ENCODE peak calls at places on chromosomes 16 and 17, in six cellular contexts. F is tibial nerve, M is heart left ventricle, Z is tibial artery, T is IMR-90, V is neural progenitor cell. O is an unnamed sample.

GRCh38 chr16:87062569-87063442 is 254.4 kb downstream of the C16orf95 start:
- DNase-seq in F (peak; percentile 87), M (peak; percentile 82), Z (peak; percentile 89), T (peak; percentile 67), V (peak; percentile 94), O (no peak)

GRCh38 chr17:17669081-17669850 is 12.0 kb upstream of the RAI1 start:
- DNase-seq in F (no peak), M (no peak), Z (no peak), T (peak; percentile 45), V (peak; percentile 43), O (no peak)

GRCh38 chr17:43846221-43846712 is 709 bp upstream of the CD300LG start:
- DNase-seq in F (peak; percentile 90), M (peak; percentile 93), Z (peak; percentile 89), T (peak; percentile 58), V (peak; percentile 86), O (peak; percentile 86)

GRCh38 chr17:69967910-69968411 is 107.1 kb upstream of the KCNJ16 start:
- DNase-seq in F (no peak), M (no peak), Z (no peak), T (peak; percentile 98), V (no peak), O (no peak)

GRCh38 chr17:50258647-50259483 is 15.4 kb upstream of the TMEM92 start:
- DNase-seq in F (no peak), M (no peak), Z (peak; percentile 68), T (peak; percentile 48), V (no peak), O (no peak)

GRCh38 chr16:88365244-88365865 is 17.4 kb upstream of the ZNF469 start:
- DNase-seq in F (no peak), M (peak; percentile 21), Z (peak; percentile 11), T (no peak), V (no peak), O (no peak)

GRCh38 chr16:9378876-9379275 is 287.4 kb downstream of the HAPSTR1 start:
- DNase-seq in F (no peak), M (no peak), Z (no peak), T (no peak), V (no peak), O (no peak)

GRCh38 chr16:10878644-10879498 is 1.9 kb downstream of the CIITA start:
- DNase-seq in F (peak; percentile 36), M (peak; percentile 76), Z (peak; percentile 76), T (peak; percentile 19), V (peak; percentile 24), O (no peak)

GRCh38 chr16:49491736-49492089 is 118.1 kb downstream of the C16orf78 start:
- DNase-seq in F (peak; percentile 21), M (peak; percentile 70), Z (peak; percentile 67), T (no peak), V (peak; percentile 70), O (peak; percentile 29)

GRCh38 chr16:1548727-1549126 is 15.3 kb downstream of the TMEM204 start:
- DNase-seq in F (no peak), M (no peak), Z (no peak), T (no peak), V (no peak), O (no peak)

GRCh38 chr16:8923199-8923598 is 40.5 kb downstream of the USP7 start:
- DNase-seq in F (no peak), M (no peak), Z (no peak), T (no peak), V (no peak), O (peak; percentile 14)

GRCh38 chr17:50036455-50037320 is 19.2 kb upstream of the ITGA3 start:
- DNase-seq in F (no peak), M (no peak), Z (peak; percentile 60), T (no peak), V (no peak), O (no peak)

GRCh38 chr17:21817791-21818364 is 125.6 kb downstream of the KCNJ18 start:
- DNase-seq in F (no peak), M (no peak), Z (no peak), T (no peak), V (no peak), O (no peak)

GRCh38 chr17:80475949-80476876 is at the start of gene NPTX1:
- DNase-seq in F (no peak), M (no peak), Z (no peak), T (no peak), V (peak; percentile 67), O (no peak)

GRCh38 chr17:31400481-31400950 is 9.0 kb downstream of the RAB11FIP4 start:
- DNase-seq in F (no peak), M (no peak), Z (peak; percentile 51), T (no peak), V (no peak), O (no peak)

GRCh38 chr16:84478172-84478948 is 26.1 kb downstream of the MEAK7 start:
- DNase-seq in F (no peak), M (no peak), Z (no peak), T (peak; percentile 88), V (no peak), O (no peak)

GRCh38 chr17:42118545-42118944 is 2.6 kb downstream of the KAT2A start:
- DNase-seq in F (no peak), M (no peak), Z (no peak), T (peak; percentile 25), V (peak; percentile 44), O (no peak)

GRCh38 chr16:1965610-1966009 is 984 bp upstream of the RPS2 start:
- DNase-seq in F (no peak), M (no peak), Z (no peak), T (no peak), V (no peak), O (no peak)

GRCh38 chr17:8781784-8782575 is 17.2 kb downstream of the MFSD6L start:
- DNase-seq in F (no peak), M (no peak), Z (no peak), T (no peak), V (no peak), O (no peak)

GRCh38 chr16:22232277-22233049 is 26.4 kb downstream of the EEF2K start:
- DNase-seq in F (no peak), M (peak; percentile 16), Z (no peak), T (peak; percentile 72), V (no peak), O (peak; percentile 23)

GRCh38 chr17:27456681-27457404 is 595 bp downstream of the KSR1 start:
- DNase-seq in F (no peak), M (peak; percentile 65), Z (peak; percentile 71), T (no peak), V (peak; percentile 32), O (no peak)

GRCh38 chr17:27455569-27455913 is 707 bp upstream of the KSR1 start:
- DNase-seq in F (no peak), M (no peak), Z (no peak), T (no peak), V (no peak), O (no peak)

GRCh38 chr17:27457731-27458523 is 1.7 kb downstream of the KSR1 start:
- DNase-seq in F (no peak), M (no peak), Z (no peak), T (peak; percentile 53), V (peak; percentile 70), O (peak; percentile 26)

GRCh38 chr17:27457405-27457730 is 1.1 kb downstream of the KSR1 start:
- DNase-seq in F (no peak), M (no peak), Z (no peak), T (no peak), V (no peak), O (no peak)

GRCh38 chr17:27455914-27456680 is at the start of gene KSR1:
- DNase-seq in F (peak; percentile 61), M (peak; percentile 90), Z (peak; percentile 88), T (peak; percentile 72), V (peak; percentile 97), O (peak; percentile 64)
- H3K27ac ChIP-seq in F (peak within 1 kb of the TSS; percentile 90), M (peak within 1 kb of the TSS; percentile 77), Z (peak within 1 kb of the TSS; percentile 87), T (peak within 1 kb of the TSS; percentile 93), V (peak within 1 kb of the TSS; percentile 86), O (peak within 1 kb of the TSS; percentile 76)

GRCh38 chr16:4935231-4935855 is 1.6 kb downstream of the PPL start:
- DNase-seq in F (peak; percentile 84), M (peak; percentile 89), Z (peak; percentile 98), T (no peak), V (no peak), O (no peak)
- H3K27ac ChIP-seq in F (peak overlapping the region; percentile 69), M (no peak overlapping the region), Z (peak overlapping the region; percentile 60), T (no peak overlapping the region), V (no peak overlapping the region), O (no peak overlapping the region)

DNA sequence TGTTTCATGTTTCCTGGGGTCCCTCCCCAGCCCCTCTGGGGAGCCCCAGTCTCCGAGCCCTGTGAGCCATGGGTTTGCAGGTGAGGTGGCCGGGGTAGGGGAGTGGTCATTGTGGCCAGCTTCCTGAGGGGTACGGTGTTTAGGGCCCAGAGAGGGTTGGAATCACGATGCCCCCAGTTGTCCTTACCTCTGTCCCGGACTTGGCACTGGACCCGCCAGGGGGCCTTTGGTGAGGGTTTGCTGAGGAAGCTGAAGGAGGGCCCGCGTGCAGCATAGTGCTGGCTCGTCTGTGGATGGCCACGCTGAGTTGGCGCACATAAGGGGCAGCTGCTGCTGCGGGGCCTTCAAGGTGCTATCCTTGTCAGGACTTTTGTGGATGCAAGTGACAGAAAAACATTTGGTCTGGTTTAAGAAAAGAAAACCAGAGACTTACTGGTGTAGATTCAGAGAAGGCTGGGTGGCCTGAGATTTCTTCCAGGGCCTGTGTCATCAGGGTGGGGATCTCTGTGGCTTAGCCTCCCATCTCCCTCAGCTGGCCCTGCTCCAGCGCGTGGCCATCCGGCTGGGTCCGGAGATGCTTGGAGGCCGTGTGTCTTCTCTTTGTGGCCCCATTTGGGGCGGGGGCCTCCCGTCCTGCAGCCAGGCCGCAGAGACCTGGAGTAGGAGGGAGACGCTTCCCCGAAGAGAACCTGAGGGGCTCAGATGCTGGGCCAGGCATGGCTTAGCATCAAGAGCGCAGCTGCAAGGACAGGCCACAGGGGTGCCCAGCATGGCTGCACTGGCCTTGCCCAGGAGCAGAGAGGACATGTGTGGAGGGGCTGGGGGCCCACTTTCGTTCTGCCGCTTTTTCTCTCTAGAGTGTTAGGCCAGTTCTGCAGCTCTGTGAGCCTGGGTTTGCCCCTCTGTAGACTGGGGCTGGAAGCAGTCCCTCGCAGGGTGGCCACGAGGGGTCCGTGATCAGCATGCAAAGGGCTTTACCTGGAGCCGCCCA is 33.7 kb upstream of the NUDT16L1 start:
- DNase-seq in F (no peak), M (no peak), Z (no peak), T (no peak), V (no peak), O (no peak)
- H3K27ac ChIP-seq in F (peak overlapping the region; percentile 20), M (no peak overlapping the region), Z (no peak overlapping the region), T (no peak overlapping the region), V (no peak overlapping the region), O (peak overlapping the region; percentile 30)

GRCh38 chr16:53741546-53741945 is 37.6 kb downstream of the FTO start:
- DNase-seq in F (no peak), M (no peak), Z (no peak), T (no peak), V (no peak), O (no peak)

GRCh38 chr16:53743149-53743566 is 39.2 kb downstream of the FTO start:
- DNase-seq in F (no peak), M (no peak), Z (no peak), T (peak; percentile 18), V (peak; percentile 51), O (no peak)

GRCh38 chr16:53745753-53746258 is 41.9 kb downstream of the FTO start:
- DNase-seq in F (no peak), M (no peak), Z (no peak), T (peak; percentile 62), V (no peak), O (no peak)

GRCh38 chr16:53745126-53745525 is 41.2 kb downstream of the FTO start:
- DNase-seq in F (no peak), M (no peak), Z (no peak), T (no peak), V (no peak), O (no peak)

DNA sequence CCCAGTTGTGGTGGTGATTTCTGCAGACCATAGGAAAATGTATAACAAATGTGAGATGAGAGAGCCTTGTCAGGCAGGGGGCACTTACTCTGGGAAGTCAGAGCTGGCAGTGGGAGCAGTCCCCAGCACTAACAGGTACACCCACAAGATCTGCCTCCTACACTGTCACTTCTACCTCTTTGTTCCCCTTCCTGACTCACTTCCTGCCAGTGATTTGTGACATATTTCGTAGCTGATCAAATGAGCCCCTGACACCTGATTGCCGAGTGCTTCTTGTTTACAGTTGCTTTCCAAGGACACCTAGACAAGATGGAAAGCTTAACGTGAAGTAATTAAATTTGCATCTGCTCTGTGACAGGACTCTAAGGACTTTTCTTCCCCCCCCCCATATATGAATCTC is 40.5 kb downstream of the FTO start:
- DNase-seq in F (no peak), M (no peak), Z (no peak), T (no peak), V (no peak), O (no peak)
- H3K27ac ChIP-seq in F (no peak overlapping the region), M (no peak overlapping the region), Z (peak overlapping the region; percentile 27), T (no peak overlapping the region), V (no peak overlapping the region), O (no peak overlapping the region)